ENCODE peak calls at places on chromosomes 16 and 17, in six cellular contexts. L is EL, W is ovary, F is HT1080, P is germinal center, X is fibroblast of the aortic adventitia. D is an unnamed sample.
A peak's percentile ranks its signal among the peaks of the same experiment; 100 is the strongest.

GRCh38 chr17:42311240-42312034 is 23.1 kb downstream of the STAT5A start:
- DNase-seq in X (peak; percentile 93), P (no peak), F (no peak), W (peak; percentile 95), L (peak; percentile 86), D (peak; percentile 94)

GRCh38 chr17:79024901-79025737 is 1.1 kb downstream of the C1QTNF1 start:
- DNase-seq in F (no peak), X (no peak), W (no peak), P (no peak), L (no peak), D (no peak)

GRCh38 chr16:73053379-73054130 is 5.6 kb upstream of the ZFHX3 start:
- DNase-seq in P (no peak), F (peak; percentile 89), W (no peak), X (peak; percentile 58), L (peak; percentile 53), D (peak; percentile 55)

GRCh38 chr17:61809816-61810392 is 53.4 kb downstream of the BRIP1 start:
- DNase-seq in X (peak; percentile 62), L (peak; percentile 68), W (no peak), F (peak; percentile 62), P (no peak), D (no peak)

GRCh38 chr17:45299311-45299710 is 17.5 kb downstream of the MAP3K14 start:
- DNase-seq in P (no peak), L (no peak), F (no peak), W (no peak), X (no peak), D (no peak)

GRCh38 chr16:46607529-46607928 is 13.7 kb downstream of the SHCBP1 start:
- DNase-seq in X (peak; percentile 85), W (no peak), L (peak; percentile 54), P (peak; percentile 31), F (peak; percentile 27), D (no peak)

GRCh38 chr16:53457670-53458069 is 23.4 kb downstream of the RBL2 start:
- DNase-seq in P (peak; percentile 47), F (peak; percentile 62), X (no peak), W (no peak), L (no peak), D (no peak)

GRCh38 chr17:75629157-75629556 is 4.1 kb upstream of the SMIM5 start:
- DNase-seq in F (no peak), L (no peak), W (no peak), X (no peak), P (no peak), D (peak; percentile 52)

D was measured in right cardiac atrium.